ENCODE peak calls at places on chromosomes 13 and 19, in six cellular contexts. C is stomach, Q is breast epithelium, U is upper lobe of left lung, S is prostate gland, M is HCT116. J is an unnamed sample.

GRCh38 chr13:38366954-38367645 is 17.4 kb downstream of the UFM1 start:
- DNase-seq in U (no peak), C (no peak), Q (no peak), S (no peak), M (no peak), J (no peak)

GRCh38 chr19:1981253-1981652 is 34.3 kb downstream of the BTBD2 start:
- DNase-seq in M (no peak), U (no peak), Q (no peak), C (no peak), S (no peak), J (no peak)

GRCh38 chr13:49240017-49240416 is 7.7 kb upstream of the CDADC1 start:
- DNase-seq in C (no peak), S (no peak), Q (no peak), M (peak; percentile 24), U (no peak), J (no peak)

GRCh38 chr19:28234637-28235036 is 978.3 kb downstream of the UQCRFS1 start:
- DNase-seq in C (no peak), S (no peak), U (no peak), Q (no peak), M (no peak), J (no peak)

GRCh38 chr19:9883231-9883758 is 48.2 kb downstream of the PIN1 start:
- DNase-seq in S (no peak), M (peak; percentile 23), C (no peak), U (peak; percentile 46), Q (no peak), J (no peak)

GRCh38 chr13:23903906-23904280 is 6.6 kb upstream of the C1QTNF9B start:
- DNase-seq in C (no peak), S (no peak), U (no peak), Q (no peak), M (no peak), J (no peak)

GRCh38 chr19:15701757-15702589 is 25.9 kb upstream of the OR10H2 start:
- DNase-seq in U (no peak), S (no peak), C (no peak), M (no peak), Q (no peak), J (no peak)

GRCh38 chr19:57465680-57466381 is 8.9 kb upstream of the VN1R1 start:
- DNase-seq in M (peak; percentile 59), Q (no peak), S (no peak), C (no peak), U (no peak), J (no peak)

GRCh38 chr13:36329355-36329754 is 16.8 kb downstream of the SPART start:
- DNase-seq in Q (no peak), M (no peak), C (no peak), U (no peak), S (no peak), J (no peak)

GRCh38 chr13:48412100-48412556 is 785 bp downstream of the LPAR6 start:
- DNase-seq in S (no peak), M (no peak), C (no peak), U (no peak), Q (no peak), J (no peak)

GRCh38 chr13:72458701-72459100 is 268.7 kb downstream of the MZT1 start:
- DNase-seq in Q (no peak), C (no peak), M (no peak), U (no peak), S (no peak), J (no peak)

GRCh38 chr19:1274081-1274851 is 1.1 kb upstream of the FAM174C start:
- DNase-seq in S (peak; percentile 17), M (no peak), C (no peak), U (peak; percentile 87), Q (no peak), J (no peak)

GRCh38 chr13:78602561-78603239 is 652 bp downstream of the POU4F1 start:
- DNase-seq in C (no peak), U (peak; percentile 85), S (no peak), Q (no peak), M (no peak), J (no peak)

GRCh38 chr13:98143157-98143553 is 261 bp downstream of the FARP1 start:
- DNase-seq in M (no peak), U (peak; percentile 92), S (no peak), Q (no peak), C (no peak), J (peak; percentile 67)

GRCh38 chr13:98142427-98143156 is at the start of gene FARP1:
- DNase-seq in M (peak; percentile 27), S (peak; percentile 81), C (peak; percentile 88), U (peak; percentile 96), Q (peak; percentile 78), J (peak; percentile 87)

GRCh38 chr13:98143601-98144500 is 957 bp downstream of the FARP1 start:
- DNase-seq in Q (no peak), C (no peak), M (no peak), U (peak; percentile 88), S (peak; percentile 24), J (peak; percentile 42)

GRCh38 chr13:98141938-98142426 is 912 bp upstream of the FARP1 start:
- DNase-seq in Q (no peak), S (peak; percentile 10), M (no peak), U (no peak), C (peak; percentile 27), J (peak; percentile 51)

DNA sequence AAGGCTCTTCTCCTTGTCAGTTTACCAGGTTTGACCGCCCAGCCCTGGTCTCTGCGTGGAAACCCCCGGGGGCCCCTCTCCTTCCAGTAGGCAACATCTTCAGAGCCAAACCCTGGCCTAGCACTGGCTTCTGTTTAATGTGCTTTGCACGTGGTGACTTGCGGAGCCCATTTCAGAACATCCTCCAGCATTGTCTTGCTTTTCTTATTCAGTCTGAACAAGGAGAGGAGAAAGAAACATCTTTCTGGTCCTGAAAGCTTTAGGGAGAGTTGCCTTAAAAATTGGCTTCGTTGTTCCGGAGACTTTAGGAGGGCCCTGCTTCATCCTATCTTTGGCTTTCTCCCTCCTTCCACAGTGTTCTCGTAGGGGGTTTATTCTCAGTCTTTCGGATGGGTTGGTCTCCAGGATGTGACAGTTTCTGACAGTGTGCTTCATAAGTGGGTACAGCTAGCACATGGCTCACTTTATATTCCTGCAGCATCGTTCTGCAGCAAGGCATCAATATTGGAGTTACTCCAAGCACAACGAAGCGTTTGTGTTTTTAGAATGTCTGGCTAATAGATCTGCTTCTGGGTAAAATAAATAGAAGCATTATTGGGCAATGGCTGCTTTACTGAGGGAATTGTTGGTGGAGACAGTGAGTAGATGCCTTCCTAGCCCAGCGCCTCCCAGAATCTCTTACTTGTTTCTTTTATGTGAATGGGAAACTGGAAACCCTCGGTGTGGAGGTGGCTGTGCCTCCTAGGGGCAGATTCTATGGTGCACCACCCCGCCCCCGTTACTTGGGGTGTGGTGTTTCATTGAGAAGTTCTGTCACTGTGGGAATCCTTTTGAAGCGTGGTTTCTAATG is 1.8 kb downstream of the FARP1 start:
- DNase-seq in C (no peak), M (peak; percentile 8), Q (no peak), S (peak; percentile 46), U (no peak), J (peak; percentile 43)
- TF ChIP-seq CTCF in C (no peak), M (peak; percentile 22), Q (no peak), S (peak; percentile 16), U (no peak), J (no peak)

GRCh38 chr19:49126575-49126974 is 7.2 kb downstream of the PPFIA3 start:
- DNase-seq in S (no peak), U (no peak), Q (no peak), C (no peak), M (no peak), J (no peak)

GRCh38 chr19:49128545-49129237 is 9.3 kb downstream of the PPFIA3 start:
- DNase-seq in C (no peak), M (no peak), U (peak; percentile 54), Q (no peak), S (no peak), J (no peak)

GRCh38 chr19:49129238-49129583 is 9.9 kb downstream of the PPFIA3 start:
- DNase-seq in Q (no peak), U (peak; percentile 83), M (no peak), S (no peak), C (no peak), J (no peak)

GRCh38 chr19:49130325-49130724 is 11.0 kb downstream of the PPFIA3 start:
- DNase-seq in U (peak; percentile 78), Q (no peak), S (no peak), M (no peak), C (no peak), J (no peak)

GRCh38 chr19:49127674-49128544 is 8.6 kb downstream of the PPFIA3 start:
- DNase-seq in Q (peak; percentile 97), C (peak; percentile 97), S (peak; percentile 96), U (peak; percentile 98), M (peak; percentile 95), J (peak; percentile 95)
- TF ChIP-seq POLR2A in Q (no peak), C (no peak), S (peak; percentile 61), U (no peak), M (no peak), J (peak; percentile 33)

GRCh38 chr13:112724788-112725345 is 35.0 kb downstream of the ATP11A start:
- DNase-seq in C (no peak), S (no peak), M (no peak), Q (no peak), U (peak; percentile 54), J (no peak)
- H3K27ac ChIP-seq in C (no peak overlapping the region), S (no peak overlapping the region), M (peak overlapping the region; percentile 78), Q (no peak overlapping the region), U (peak overlapping the region; percentile 48), J (peak overlapping the region; percentile 7)

DNA sequence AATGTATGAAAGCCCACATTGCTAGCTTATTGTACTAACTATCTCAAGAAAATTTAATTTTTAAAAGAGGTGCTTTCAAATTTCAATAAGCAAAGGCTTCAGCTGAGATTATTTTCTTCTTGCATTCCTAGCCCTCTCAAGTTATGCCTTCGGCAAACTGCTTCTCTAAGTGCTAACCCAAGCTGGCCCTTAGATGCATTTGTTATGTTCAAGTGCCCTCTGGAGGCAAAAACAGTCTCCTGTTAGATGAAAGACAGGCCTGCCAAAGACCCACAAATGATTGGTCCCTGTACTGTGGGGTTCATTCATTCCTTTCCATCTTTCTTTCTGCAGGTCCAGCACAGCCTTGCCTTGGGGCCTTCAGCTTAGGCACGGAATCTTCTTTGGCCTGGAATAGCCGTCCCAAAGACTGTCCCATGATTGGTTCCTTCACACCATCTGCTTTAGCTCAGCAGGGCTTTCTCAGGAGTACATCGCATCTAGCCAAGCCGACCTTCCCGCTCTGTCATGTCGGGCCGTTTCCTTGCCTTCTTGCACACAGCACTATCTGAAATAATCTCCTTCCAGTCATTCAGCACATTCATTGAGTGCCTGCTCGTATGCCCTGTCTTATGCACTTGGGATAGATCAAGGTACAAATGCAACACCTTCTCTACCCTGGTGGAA is 26.4 kb upstream of the TPTE2 start:
- DNase-seq in U (no peak), S (no peak), C (no peak), Q (no peak), M (peak; percentile 27), J (no peak)
- TF ChIP-seq CTCF in U (no peak), S (peak; percentile 11), C (no peak), Q (peak; percentile 20), M (peak; percentile 81), J (no peak)